ENCODE peak calls at places on chromosomes 2 and 18, in seven cellular contexts. F is astrocyte of the cerebellum, I is mesothelial cell of epicardium, K is heart right ventricle, A is astrocyte, X is OCI-LY7, W is endothelial cell. S is an unnamed sample.
A peak's percentile ranks its signal among the peaks of the same experiment; 100 is the strongest.

GRCh38 chr2:64846175-64846574 is 143.0 kb upstream of the SLC1A4 start:
- DNase-seq in F (no peak), I (no peak), K (no peak), A (no peak), X (no peak), W (no peak), S (no peak)

GRCh38 chr2:32594573-32594972 is 33.3 kb upstream of the TTC27 start:
- DNase-seq in F (no peak), I (no peak), K (no peak), A (no peak), X (no peak), W (no peak), S (no peak)

GRCh38 chr18:79164696-79165095 is 95.5 kb downstream of the ATP9B start:
- DNase-seq in F (no peak), I (no peak), K (no peak), A (peak; percentile 13), X (no peak), W (no peak), S (no peak)

GRCh38 chr18:676069-676468 is 18.6 kb downstream of the TYMS start:
- DNase-seq in F (no peak), I (no peak), K (peak; percentile 33), A (no peak), X (no peak), W (no peak), S (no peak)

GRCh38 chr18:34977787-34978532 is 63.3 kb upstream of the MAPRE2 start:
- DNase-seq in F (no peak), I (no peak), K (peak; percentile 46), A (no peak), X (peak; percentile 69), W (peak; percentile 44), S (no peak)

GRCh38 chr2:212726403-212726802 is 187.8 kb upstream of the ERBB4 start:
- DNase-seq in F (no peak), I (no peak), K (no peak), A (no peak), X (no peak), W (no peak), S (no peak)

GRCh38 chr2:138718405-138718804 is 61.8 kb downstream of the NXPH2 start:
- DNase-seq in F (no peak), I (no peak), K (no peak), A (no peak), X (no peak), W (no peak), S (no peak)

GRCh38 chr18:24986611-24987270 is 365.2 kb downstream of the ZNF521 start:
- DNase-seq in F (no peak), I (no peak), K (no peak), A (no peak), X (no peak), W (no peak), S (no peak)

GRCh38 chr2:77519164-77519887 is 2.9 kb downstream of the LRRTM4 start:
- DNase-seq in F (no peak), I (no peak), K (no peak), A (no peak), X (no peak), W (no peak), S (no peak)

GRCh38 chr2:58039170-58039611 is 7.4 kb upstream of the VRK2 start:
- DNase-seq in F (peak; percentile 43), I (no peak), K (no peak), A (peak; percentile 68), X (peak; percentile 48), W (no peak), S (no peak)

GRCh38 chr2:30147196-30147714 is 448 bp downstream of the YPEL5 start:
- DNase-seq in F (no peak), I (peak; percentile 32), K (no peak), A (no peak), X (no peak), W (peak; percentile 47), S (no peak)

GRCh38 chr18:55880617-55881016 is 292.6 kb upstream of the TCF4 start:
- DNase-seq in F (no peak), I (no peak), K (no peak), A (no peak), X (no peak), W (no peak), S (no peak)

GRCh38 chr2:3179208-3179607 is 198.4 kb downstream of the EIPR1 start:
- DNase-seq in F (no peak), I (no peak), K (no peak), A (no peak), X (peak; percentile 32), W (peak; percentile 43), S (no peak)

GRCh38 chr2:223669453-223670225 is 67.5 kb upstream of the SCG2 start:
- DNase-seq in F (no peak), I (no peak), K (no peak), A (peak; percentile 78), X (no peak), W (no peak), S (no peak)

GRCh38 chr2:120722603-120723421 is 12.9 kb upstream of the GLI2 start:
- DNase-seq in F (peak; percentile 31), I (no peak), K (no peak), A (peak; percentile 89), X (no peak), W (no peak), S (no peak)

GRCh38 chr2:62344472-62344871 is 148.6 kb downstream of the B3GNT2 start:
- DNase-seq in F (no peak), I (no peak), K (no peak), A (peak; percentile 6), X (no peak), W (no peak), S (no peak)

GRCh38 chr18:36211612-36212065 is 24.3 kb downstream of the MOCOS start:
- DNase-seq in F (no peak), I (no peak), K (no peak), A (no peak), X (no peak), W (no peak), S (no peak)

GRCh38 chr18:10234912-10235439 is 219.5 kb upstream of the APCDD1 start:
- DNase-seq in F (no peak), I (no peak), K (no peak), A (peak; percentile 57), X (no peak), W (no peak), S (no peak)

GRCh38 chr2:98664323-98664722 is 55.9 kb downstream of the UNC50 start:
- DNase-seq in F (no peak), I (no peak), K (no peak), A (no peak), X (no peak), W (no peak), S (no peak)

GRCh38 chr2:144490017-144490416 is 29.9 kb downstream of the ZEB2 start:
- DNase-seq in F (no peak), I (no peak), K (no peak), A (no peak), X (no peak), W (no peak), S (no peak)

GRCh38 chr2:201257381-201257940 is 2.9 kb upstream of the CASP8 start:
- DNase-seq in F (no peak), I (no peak), K (peak; percentile 25), A (no peak), X (peak; percentile 68), W (peak; percentile 48), S (no peak)

GRCh38 chr2:60505240-60505639 is 48.2 kb downstream of the BCL11A start:
- DNase-seq in F (no peak), I (no peak), K (no peak), A (no peak), X (no peak), W (no peak), S (no peak)

GRCh38 chr2:177282787-177283533 is 18.4 kb upstream of the NFE2L2 start:
- DNase-seq in F (no peak), I (no peak), K (no peak), A (no peak), X (no peak), W (no peak), S (no peak)
- TF ChIP-seq CTCF in F (no peak), I (no peak), K (no peak), A (no peak), X (no peak), W (no peak), S (no peak)

GRCh38 chr2:236608710-236609109 is 39.1 kb downstream of the ACKR3 start:
- DNase-seq in F (no peak), I (no peak), K (no peak), A (peak; percentile 16), X (no peak), W (no peak), S (no peak)

GRCh38 chr2:236608308-236608564 is 38.6 kb downstream of the ACKR3 start:
- DNase-seq in F (no peak), I (no peak), K (no peak), A (peak; percentile 35), X (no peak), W (no peak), S (no peak)

GRCh38 chr2:236606023-236606422 is 36.4 kb downstream of the ACKR3 start:
- DNase-seq in F (no peak), I (no peak), K (no peak), A (no peak), X (no peak), W (no peak), S (no peak)

GRCh38 chr2:236604971-236605734 is 35.5 kb downstream of the ACKR3 start:
- DNase-seq in F (no peak), I (no peak), K (no peak), A (no peak), X (no peak), W (no peak), S (no peak)

GRCh38 chr2:236607471-236608307 is 38.1 kb downstream of the ACKR3 start:
- DNase-seq in F (peak; percentile 47), I (no peak), K (no peak), A (peak; percentile 94), X (peak; percentile 20), W (no peak), S (no peak)
- TF ChIP-seq CTCF in F (peak; percentile 18), I (no peak), K (peak; percentile 11), A (peak; percentile 8), X (peak; percentile 47), W (no peak), S (no peak)

DNA sequence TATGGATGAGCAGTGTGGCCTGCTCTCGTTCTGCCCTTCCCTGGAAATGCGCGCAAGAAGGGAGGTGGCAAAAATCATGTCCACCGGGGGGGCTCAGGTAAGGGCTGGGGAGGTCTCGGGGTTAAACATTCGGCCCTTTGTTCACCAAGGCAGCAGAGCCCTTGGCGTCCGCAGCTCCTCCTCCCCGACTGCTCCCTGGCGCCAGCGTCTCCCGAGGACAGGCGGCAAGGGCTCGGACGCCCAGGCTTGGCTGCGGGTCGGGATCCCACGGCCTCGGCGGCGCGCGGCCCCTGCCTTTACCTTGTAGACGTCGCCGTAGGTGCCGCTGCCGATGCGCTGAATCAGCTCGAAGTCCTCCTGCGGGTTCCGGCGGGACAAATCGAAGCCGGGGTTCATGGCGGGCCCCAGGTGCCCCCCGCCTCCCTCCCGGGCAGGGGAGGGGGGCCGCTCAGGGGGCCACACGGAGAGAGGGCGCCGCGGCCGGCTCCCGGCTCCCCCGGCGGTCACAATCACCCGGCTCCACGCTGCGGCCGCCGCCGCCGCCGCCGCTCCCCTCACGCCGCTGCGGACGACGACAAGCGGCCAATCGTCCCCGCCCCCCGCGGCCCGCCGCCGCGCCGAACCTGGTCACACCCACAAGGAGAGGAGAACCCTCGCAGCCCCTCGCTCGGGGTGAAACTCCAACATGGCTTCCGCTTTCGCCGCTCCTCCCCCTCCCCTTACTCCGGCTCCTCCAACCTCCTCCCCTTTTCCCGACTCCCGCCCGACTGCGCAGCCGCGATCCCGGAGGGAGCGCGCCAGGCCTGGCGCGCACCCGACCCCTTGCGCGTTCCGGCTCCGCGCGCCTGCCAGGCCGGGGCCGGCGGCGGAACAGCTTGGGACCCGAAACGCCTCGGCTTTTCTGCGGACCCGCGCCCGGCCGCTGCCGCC is at the start of gene MAP4K3:
- DNase-seq in F (peak; percentile 84), I (peak; percentile 91), K (peak; percentile 93), A (peak; percentile 88), X (peak; percentile 87), W (peak; percentile 97), S (peak; percentile 59)
- TF ChIP-seq CTCF in F (no peak), I (no peak), K (no peak), A (no peak), X (no peak), W (no peak), S (no peak)

GRCh38 chr2:240560480-240561324 is 545 bp downstream of the DUSP28 start:
- DNase-seq in F (peak; percentile 93), I (peak; percentile 99), K (peak; percentile 100), A (peak; percentile 92), X (peak; percentile 98), W (peak; percentile 99), S (peak; percentile 96)
- TF ChIP-seq CTCF in F (peak; percentile 33), I (peak; percentile 15), K (peak; percentile 41), A (no peak), X (no peak), W (no peak), S (no peak)